ENCODE peak calls at places on chromosome 3, in ten cellular contexts. One of them, this sample, is unnamed.

GRCh38 chr3:25885544-25885943 is 95.7 kb downstream of the OXSM start:
- DNase-seq in neural crest cell: no peak
- DNase-seq in HCT116: no peak
- DNase-seq in H9: no peak
- DNase-seq in chondrocyte: no peak
- DNase-seq in cardiac fibroblast: peak
- DNase-seq in mesothelial cell of epicardium: no peak
- DNase-seq in kidney: no peak
- DNase-seq in tibial artery: no peak
- DNase-seq in foreskin fibroblast: no peak
- DNase-seq in this sample: no peak

GRCh38 chr3:14606663-14607339 is 44.8 kb upstream of the CCDC174 start:
- DNase-seq in kidney: no peak
- DNase-seq in tibial artery: no peak
- DNase-seq in cardiac fibroblast: no peak
- DNase-seq in foreskin fibroblast: no peak
- DNase-seq in HCT116: no peak
- DNase-seq in chondrocyte: no peak
- DNase-seq in mesothelial cell of epicardium: no peak
- DNase-seq in H9: no peak
- DNase-seq in neural crest cell: no peak
- DNase-seq in this sample: no peak

GRCh38 chr3:41239587-41239986 is 40.3 kb downstream of the CTNNB1 start:
- DNase-seq in neural crest cell: no peak
- DNase-seq in H9: no peak
- DNase-seq in foreskin fibroblast: peak
- DNase-seq in mesothelial cell of epicardium: no peak
- DNase-seq in chondrocyte: no peak
- DNase-seq in tibial artery: no peak
- DNase-seq in HCT116: no peak
- DNase-seq in cardiac fibroblast: peak
- DNase-seq in kidney: no peak
- DNase-seq in this sample: no peak

GRCh38 chr3:46845397-46845859 is 17.8 kb downstream of the MYL3 start:
- DNase-seq in HCT116: no peak
- DNase-seq in mesothelial cell of epicardium: peak
- DNase-seq in cardiac fibroblast: peak
- DNase-seq in H9: peak
- DNase-seq in neural crest cell: no peak
- DNase-seq in chondrocyte: peak
- DNase-seq in tibial artery: peak
- DNase-seq in foreskin fibroblast: peak
- DNase-seq in kidney: no peak
- DNase-seq in this sample: no peak

GRCh38 chr3:152556731-152557254 is 278.1 kb upstream of the P2RY1 start:
- DNase-seq in cardiac fibroblast: peak
- DNase-seq in H9: no peak
- DNase-seq in foreskin fibroblast: peak
- DNase-seq in mesothelial cell of epicardium: no peak
- DNase-seq in tibial artery: no peak
- DNase-seq in neural crest cell: no peak
- DNase-seq in kidney: no peak
- DNase-seq in HCT116: no peak
- DNase-seq in chondrocyte: no peak
- DNase-seq in this sample: peak

GRCh38 chr3:48684480-48685143 is 1.1 kb downstream of the NCKIPSD start:
- DNase-seq in chondrocyte: no peak
- DNase-seq in H9: no peak
- DNase-seq in HCT116: no peak
- DNase-seq in kidney: peak
- DNase-seq in neural crest cell: no peak
- DNase-seq in cardiac fibroblast: no peak
- DNase-seq in foreskin fibroblast: peak
- DNase-seq in mesothelial cell of epicardium: no peak
- DNase-seq in tibial artery: no peak
- DNase-seq in this sample: peak

GRCh38 chr3:169581633-169582032 is 81.9 kb downstream of the MECOM start:
- DNase-seq in kidney: no peak
- DNase-seq in tibial artery: no peak
- DNase-seq in mesothelial cell of epicardium: no peak
- DNase-seq in cardiac fibroblast: peak
- DNase-seq in HCT116: no peak
- DNase-seq in H9: no peak
- DNase-seq in neural crest cell: no peak
- DNase-seq in chondrocyte: no peak
- DNase-seq in foreskin fibroblast: peak
- DNase-seq in this sample: no peak

GRCh38 chr3:13308406-13308805 is 111.7 kb downstream of the NUP210 start:
- DNase-seq in kidney: peak
- DNase-seq in neural crest cell: peak
- DNase-seq in H9: peak
- DNase-seq in chondrocyte: peak
- DNase-seq in cardiac fibroblast: peak
- DNase-seq in foreskin fibroblast: peak
- DNase-seq in tibial artery: no peak
- DNase-seq in mesothelial cell of epicardium: no peak
- DNase-seq in HCT116: peak
- DNase-seq in this sample: peak

GRCh38 chr3:13016083-13016725 is 57.0 kb downstream of the IQSEC1 start:
- DNase-seq in H9: no peak
- DNase-seq in mesothelial cell of epicardium: no peak
- DNase-seq in HCT116: no peak
- DNase-seq in chondrocyte: peak
- DNase-seq in neural crest cell: no peak
- DNase-seq in tibial artery: peak
- DNase-seq in foreskin fibroblast: no peak
- DNase-seq in cardiac fibroblast: no peak
- DNase-seq in kidney: peak
- DNase-seq in this sample: peak

GRCh38 chr3:197854596-197855343 is 63.7 kb downstream of the LRCH3 start:
- DNase-seq in neural crest cell: no peak
- DNase-seq in HCT116: peak
- DNase-seq in cardiac fibroblast: peak
- DNase-seq in mesothelial cell of epicardium: no peak
- DNase-seq in chondrocyte: no peak
- DNase-seq in tibial artery: no peak
- DNase-seq in H9: peak
- DNase-seq in foreskin fibroblast: peak
- DNase-seq in kidney: no peak
- DNase-seq in this sample: no peak

GRCh38 chr3:134362221-134362620 is 12.0 kb downstream of the AMOTL2 start:
- DNase-seq in tibial artery: no peak
- DNase-seq in foreskin fibroblast: no peak
- DNase-seq in mesothelial cell of epicardium: no peak
- DNase-seq in chondrocyte: peak
- DNase-seq in cardiac fibroblast: no peak
- DNase-seq in kidney: no peak
- DNase-seq in neural crest cell: no peak
- DNase-seq in H9: no peak
- DNase-seq in HCT116: no peak
- DNase-seq in this sample: no peak

DNA sequence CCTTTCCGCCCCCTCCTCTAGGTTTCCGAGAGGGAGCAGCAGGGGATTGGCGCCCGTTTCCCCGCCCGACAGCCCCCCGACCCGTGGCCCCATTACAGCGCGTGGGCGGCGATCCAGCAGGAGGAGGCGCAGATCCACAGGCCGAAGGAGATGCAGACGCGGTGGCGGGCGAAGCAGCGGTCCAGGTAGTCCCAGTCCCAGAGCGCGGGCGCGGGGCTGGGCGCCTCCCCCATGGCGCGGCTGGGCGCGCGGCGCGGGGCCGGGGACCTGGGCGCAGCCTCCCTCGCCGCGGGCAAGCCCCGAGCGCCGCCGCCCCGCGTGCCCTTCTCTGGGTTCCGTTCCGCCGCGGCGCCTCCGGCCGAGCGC is 253 bp downstream of the TMEM44 start:
- DNase-seq in chondrocyte: no peak
- DNase-seq in H9: no peak
- DNase-seq in kidney: peak
- DNase-seq in neural crest cell: peak
- DNase-seq in mesothelial cell of epicardium: no peak
- DNase-seq in HCT116: no peak
- DNase-seq in tibial artery: no peak
- DNase-seq in cardiac fibroblast: no peak
- DNase-seq in foreskin fibroblast: no peak
- DNase-seq in this sample: no peak
- TF ChIP-seq CTCF in chondrocyte: no peak
- TF ChIP-seq CTCF in H9: no peak
- TF ChIP-seq CTCF in kidney: no peak
- TF ChIP-seq CTCF in neural crest cell: no peak
- TF ChIP-seq CTCF in mesothelial cell of epicardium: no peak
- TF ChIP-seq CTCF in HCT116: no peak
- TF ChIP-seq CTCF in tibial artery: no peak
- TF ChIP-seq CTCF in cardiac fibroblast: no peak
- TF ChIP-seq CTCF in foreskin fibroblast: no peak
- TF ChIP-seq CTCF in this sample: no peak

GRCh38 chr3:66572938-66573710 is 72.3 kb upstream of the LRIG1 start:
- DNase-seq in chondrocyte: no peak
- DNase-seq in neural crest cell: peak
- DNase-seq in cardiac fibroblast: peak
- DNase-seq in tibial artery: no peak
- DNase-seq in foreskin fibroblast: no peak
- DNase-seq in mesothelial cell of epicardium: no peak
- DNase-seq in H9: peak
- DNase-seq in kidney: no peak
- DNase-seq in HCT116: peak
- DNase-seq in this sample: peak
- TF ChIP-seq CTCF in chondrocyte: peak
- TF ChIP-seq CTCF in neural crest cell: peak
- TF ChIP-seq CTCF in cardiac fibroblast: peak
- TF ChIP-seq CTCF in tibial artery: no peak
- TF ChIP-seq CTCF in foreskin fibroblast: no peak
- TF ChIP-seq CTCF in mesothelial cell of epicardium: peak
- TF ChIP-seq CTCF in H9: peak
- TF ChIP-seq CTCF in kidney: peak
- TF ChIP-seq CTCF in HCT116: peak
- TF ChIP-seq CTCF in this sample: peak

GRCh38 chr3:100776097-100776729 is 66.9 kb downstream of the TFG start:
- DNase-seq in chondrocyte: no peak
- DNase-seq in tibial artery: no peak
- DNase-seq in H9: no peak
- DNase-seq in kidney: no peak
- DNase-seq in neural crest cell: no peak
- DNase-seq in cardiac fibroblast: no peak
- DNase-seq in HCT116: no peak
- DNase-seq in mesothelial cell of epicardium: no peak
- DNase-seq in foreskin fibroblast: no peak
- DNase-seq in this sample: no peak

GRCh38 chr3:100775669-100776068 is 66.4 kb downstream of the TFG start:
- DNase-seq in foreskin fibroblast: no peak
- DNase-seq in cardiac fibroblast: no peak
- DNase-seq in mesothelial cell of epicardium: no peak
- DNase-seq in HCT116: no peak
- DNase-seq in neural crest cell: no peak
- DNase-seq in tibial artery: no peak
- DNase-seq in chondrocyte: no peak
- DNase-seq in H9: no peak
- DNase-seq in kidney: no peak
- DNase-seq in this sample: no peak

GRCh38 chr3:100779475-100779874 is 70.2 kb downstream of the TFG start:
- DNase-seq in neural crest cell: no peak
- DNase-seq in tibial artery: no peak
- DNase-seq in chondrocyte: no peak
- DNase-seq in cardiac fibroblast: no peak
- DNase-seq in H9: no peak
- DNase-seq in foreskin fibroblast: no peak
- DNase-seq in HCT116: no peak
- DNase-seq in kidney: no peak
- DNase-seq in mesothelial cell of epicardium: no peak
- DNase-seq in this sample: no peak

GRCh38 chr3:100777271-100777670 is 68.0 kb downstream of the TFG start:
- DNase-seq in HCT116: no peak
- DNase-seq in tibial artery: no peak
- DNase-seq in H9: no peak
- DNase-seq in foreskin fibroblast: peak
- DNase-seq in mesothelial cell of epicardium: no peak
- DNase-seq in neural crest cell: no peak
- DNase-seq in kidney: no peak
- DNase-seq in cardiac fibroblast: peak
- DNase-seq in chondrocyte: no peak
- DNase-seq in this sample: no peak

GRCh38 chr3:100776736-100777135 is 67.4 kb downstream of the TFG start:
- DNase-seq in kidney: no peak
- DNase-seq in HCT116: no peak
- DNase-seq in foreskin fibroblast: no peak
- DNase-seq in tibial artery: no peak
- DNase-seq in cardiac fibroblast: peak
- DNase-seq in mesothelial cell of epicardium: no peak
- DNase-seq in neural crest cell: no peak
- DNase-seq in H9: peak
- DNase-seq in chondrocyte: no peak
- DNase-seq in this sample: no peak
- TF ChIP-seq CTCF in kidney: no peak
- TF ChIP-seq CTCF in HCT116: peak
- TF ChIP-seq CTCF in foreskin fibroblast: no peak
- TF ChIP-seq CTCF in tibial artery: no peak
- TF ChIP-seq CTCF in cardiac fibroblast: no peak
- TF ChIP-seq CTCF in mesothelial cell of epicardium: no peak
- TF ChIP-seq CTCF in neural crest cell: no peak
- TF ChIP-seq CTCF in H9: peak
- TF ChIP-seq CTCF in chondrocyte: no peak
- TF ChIP-seq CTCF in this sample: no peak

GRCh38 chr3:18010001-18010400 is 267.6 kb upstream of the TBC1D5 start:
- DNase-seq in kidney: no peak
- DNase-seq in cardiac fibroblast: peak
- DNase-seq in neural crest cell: no peak
- DNase-seq in HCT116: no peak
- DNase-seq in tibial artery: no peak
- DNase-seq in mesothelial cell of epicardium: no peak
- DNase-seq in H9: no peak
- DNase-seq in foreskin fibroblast: no peak
- DNase-seq in chondrocyte: no peak
- DNase-seq in this sample: no peak

GRCh38 chr3:18012464-18012863 is 270.0 kb upstream of the TBC1D5 start:
- DNase-seq in cardiac fibroblast: no peak
- DNase-seq in mesothelial cell of epicardium: no peak
- DNase-seq in HCT116: no peak
- DNase-seq in chondrocyte: no peak
- DNase-seq in kidney: no peak
- DNase-seq in foreskin fibroblast: no peak
- DNase-seq in neural crest cell: no peak
- DNase-seq in H9: no peak
- DNase-seq in tibial artery: no peak
- DNase-seq in this sample: no peak

GRCh38 chr3:18012933-18013332 is 270.5 kb upstream of the TBC1D5 start:
- DNase-seq in cardiac fibroblast: no peak
- DNase-seq in chondrocyte: no peak
- DNase-seq in kidney: no peak
- DNase-seq in H9: no peak
- DNase-seq in mesothelial cell of epicardium: no peak
- DNase-seq in tibial artery: no peak
- DNase-seq in neural crest cell: no peak
- DNase-seq in HCT116: no peak
- DNase-seq in foreskin fibroblast: no peak
- DNase-seq in this sample: no peak

GRCh38 chr3:18008706-18009363 is 266.4 kb upstream of the TBC1D5 start:
- DNase-seq in HCT116: no peak
- DNase-seq in mesothelial cell of epicardium: no peak
- DNase-seq in chondrocyte: no peak
- DNase-seq in cardiac fibroblast: peak
- DNase-seq in neural crest cell: no peak
- DNase-seq in foreskin fibroblast: no peak
- DNase-seq in tibial artery: no peak
- DNase-seq in kidney: no peak
- DNase-seq in H9: no peak
- DNase-seq in this sample: no peak

GRCh38 chr3:18011387-18011786 is 269.0 kb upstream of the TBC1D5 start:
- DNase-seq in H9: no peak
- DNase-seq in neural crest cell: no peak
- DNase-seq in HCT116: no peak
- DNase-seq in chondrocyte: no peak
- DNase-seq in tibial artery: no peak
- DNase-seq in cardiac fibroblast: no peak
- DNase-seq in foreskin fibroblast: no peak
- DNase-seq in mesothelial cell of epicardium: no peak
- DNase-seq in kidney: no peak
- DNase-seq in this sample: no peak
- TF ChIP-seq CTCF in H9: no peak
- TF ChIP-seq CTCF in neural crest cell: no peak
- TF ChIP-seq CTCF in HCT116: no peak
- TF ChIP-seq CTCF in chondrocyte: no peak
- TF ChIP-seq CTCF in tibial artery: no peak
- TF ChIP-seq CTCF in cardiac fibroblast: no peak
- TF ChIP-seq CTCF in foreskin fibroblast: no peak
- TF ChIP-seq CTCF in mesothelial cell of epicardium: no peak
- TF ChIP-seq CTCF in kidney: no peak
- TF ChIP-seq CTCF in this sample: no peak

This sample was measured in GM10248.